ENCODE peak calls at places on chromosomes 7 and 10, in ten cellular contexts. V, W, G, H, B, Q, T, F, A and P are unnamed samples.

GRCh38 chr10:131885391-131886165 is 15.2 kb upstream of the PPP2R2D start:
- DNase-seq in T (peak), H (peak), Q (peak), V (peak), G (peak), W (peak), F (peak), B (peak), A (peak), P (peak)

GRCh38 chr7:47266799-47267198 is 315.1 kb downstream of the TNS3 start:
- DNase-seq in G (no peak), Q (peak), B (no peak), V (no peak), A (peak), H (peak), T (no peak), W (no peak), F (no peak), P (no peak)

GRCh38 chr10:103497161-103497915 is 3.8 kb downstream of the NEURL1 start:
- DNase-seq in F (no peak), B (no peak), H (no peak), Q (no peak), G (no peak), A (no peak), T (no peak), W (no peak), V (no peak), P (no peak)

GRCh38 chr7:159158888-159159405 is 14.3 kb upstream of the VIPR2 start:
- DNase-seq in B (no peak), F (no peak), G (no peak), Q (no peak), T (no peak), W (no peak), V (no peak), H (no peak), A (no peak), P (no peak)

GRCh38 chr7:136278057-136278456 is 300.9 kb upstream of the MTPN start:
- DNase-seq in T (no peak), V (no peak), F (no peak), W (no peak), Q (no peak), B (no peak), H (no peak), G (no peak), A (no peak), P (no peak)

GRCh38 chr7:80307251-80307856 is 172.7 kb downstream of the GNAI1 start:
- DNase-seq in H (no peak), W (no peak), Q (peak), T (no peak), B (no peak), A (peak), G (no peak), F (peak), V (no peak), P (no peak)

GRCh38 chr7:68718059-68718685 is 880.1 kb upstream of the AUTS2 start:
- DNase-seq in V (no peak), A (no peak), B (no peak), Q (peak), W (no peak), H (no peak), T (no peak), F (no peak), G (no peak), P (no peak)

GRCh38 chr7:151361193-151361959 is 19.8 kb downstream of the NUB1 start:
- DNase-seq in H (no peak), F (no peak), W (no peak), Q (no peak), B (no peak), G (no peak), V (no peak), T (no peak), A (peak), P (no peak)

GRCh38 chr7:56007167-56007652 is 42.8 kb downstream of the NIPSNAP2 start:
- DNase-seq in H (no peak), G (no peak), W (no peak), V (no peak), F (no peak), Q (no peak), T (peak), B (no peak), A (no peak), P (peak)

GRCh38 chr7:127251458-127252379 is 1.0 kb downstream of the GRM8 start:
- DNase-seq in A (no peak), B (no peak), G (peak), Q (no peak), T (peak), F (no peak), W (no peak), H (peak), V (peak), P (peak)
- TF ChIP-seq CTCF in A (no peak), B (no peak), G (no peak), Q (no peak), T (no peak), F (no peak), W (no peak), H (no peak), V (no peak), P (no peak)

GRCh38 chr7:111146136-111146535 is 55.2 kb downstream of the LRRN3 start:
- DNase-seq in G (no peak), W (no peak), Q (no peak), B (no peak), V (no peak), H (no peak), A (no peak), F (no peak), T (no peak), P (no peak)

GRCh38 chr7:111147708-111148107 is 56.8 kb downstream of the LRRN3 start:
- DNase-seq in V (no peak), B (no peak), Q (no peak), G (no peak), F (no peak), W (no peak), A (no peak), H (no peak), T (no peak), P (no peak)

GRCh38 chr7:111140091-111140870 is 49.4 kb downstream of the LRRN3 start:
- DNase-seq in B (no peak), H (no peak), F (no peak), Q (no peak), W (no peak), A (no peak), T (no peak), V (no peak), G (no peak), P (no peak)

GRCh38 chr7:111148134-111148533 is 57.2 kb downstream of the LRRN3 start:
- DNase-seq in T (no peak), G (no peak), Q (no peak), B (no peak), H (no peak), V (no peak), W (no peak), A (no peak), F (no peak), P (no peak)

GRCh38 chr7:111145472-111145871 is 54.5 kb downstream of the LRRN3 start:
- DNase-seq in F (no peak), G (no peak), T (no peak), Q (no peak), H (no peak), V (no peak), W (no peak), B (no peak), A (no peak), P (no peak)
- TF ChIP-seq CTCF in F (no peak), G (no peak), T (no peak), Q (no peak), H (no peak), V (no peak), W (no peak), B (no peak), A (no peak), P (no peak)

GRCh38 chr10:31187607-31188210 is 131.3 kb upstream of the ZEB1 start:
- DNase-seq in G (no peak), A (no peak), B (no peak), T (no peak), W (no peak), H (no peak), Q (no peak), V (no peak), F (no peak), P (no peak)

GRCh38 chr10:31190488-31190887 is 128.5 kb upstream of the ZEB1 start:
- DNase-seq in T (no peak), H (no peak), V (no peak), W (no peak), Q (no peak), B (no peak), F (no peak), G (no peak), A (no peak), P (no peak)

GRCh38 chr10:31188792-31189406 is 130.1 kb upstream of the ZEB1 start:
- DNase-seq in Q (no peak), G (no peak), B (no peak), F (no peak), V (no peak), A (peak), W (no peak), T (no peak), H (no peak), P (no peak)

GRCh38 chr10:31187182-31187581 is 131.8 kb upstream of the ZEB1 start:
- DNase-seq in A (no peak), V (no peak), B (no peak), G (no peak), T (no peak), W (no peak), F (no peak), Q (no peak), H (no peak), P (no peak)

DNA sequence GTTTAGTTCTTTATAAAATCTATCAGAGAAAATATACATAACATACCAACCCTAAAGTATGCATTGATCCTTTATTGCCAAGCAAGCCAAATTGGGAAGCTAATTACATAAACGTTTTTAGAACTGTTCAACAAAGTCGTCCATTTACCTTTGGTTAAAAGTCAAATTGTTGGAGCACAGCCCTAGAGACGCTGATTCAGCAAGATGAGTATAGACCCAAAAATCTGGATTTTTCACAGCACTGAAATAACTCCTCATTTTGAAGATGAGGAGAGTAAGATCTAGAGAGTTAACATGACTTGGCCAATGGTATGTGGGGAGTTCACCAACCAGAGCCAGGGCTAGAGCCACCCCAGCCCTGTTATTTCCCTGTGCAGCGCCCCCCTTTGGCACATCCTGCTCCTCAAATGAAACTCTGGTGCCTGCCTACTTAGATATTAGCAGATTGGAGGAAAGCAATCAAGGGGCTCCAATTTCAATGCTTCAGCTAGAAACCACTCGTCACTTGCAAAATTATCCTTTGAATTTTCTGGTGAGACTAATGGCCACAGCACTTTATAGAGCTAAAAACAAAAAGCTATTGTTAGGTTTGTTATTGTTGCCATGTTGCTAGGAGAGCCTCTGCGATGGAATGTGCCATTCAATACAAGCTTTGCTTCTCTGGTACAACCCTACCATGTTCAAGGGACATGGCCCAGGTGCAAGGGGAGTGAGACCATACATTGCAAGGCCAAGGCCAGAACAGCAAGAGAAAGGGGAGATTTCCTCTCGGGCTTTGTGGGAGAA is 132.6 kb upstream of the ZEB1 start:
- DNase-seq in G (no peak), T (no peak), W (no peak), A (no peak), B (no peak), H (no peak), V (no peak), Q (peak), F (peak), P (no peak)
- TF ChIP-seq CTCF in G (no peak), T (no peak), W (no peak), A (no peak), B (peak), H (no peak), V (no peak), Q (peak), F (no peak), P (no peak)

GRCh38 chr7:96778263-96778662 is 68.6 kb upstream of the SEM1 start:
- DNase-seq in Q (no peak), V (no peak), B (peak), T (no peak), W (no peak), G (no peak), H (no peak), F (no peak), A (no peak), P (no peak)
- TF ChIP-seq CTCF in Q (no peak), V (no peak), B (peak), T (no peak), W (no peak), G (peak), H (no peak), F (no peak), A (no peak), P (no peak)